ENCODE peak calls at places on chromosome 10, in five cellular contexts. G is K562, Q is A549, D is IMR-90, E is GM12878. I is an unnamed sample.
A peak's percentile ranks its signal among the peaks of the same experiment; 100 is the strongest.

GRCh38 chr10:50275650-50276235 is 24.4 kb upstream of the ASAH2 start:
- DNase-seq in G (peak; percentile 50), Q (peak; percentile 34), D (peak; percentile 7), E (peak; percentile 25), I (peak; percentile 5)

GRCh38 chr10:80506189-80506575 is 31.5 kb upstream of the SH2D4B start:
- DNase-seq in G (no peak), Q (peak; percentile 93), D (peak; percentile 75), E (no peak), I (no peak)

GRCh38 chr10:33680036-33680435 is 345.6 kb upstream of the NRP1 start:
- DNase-seq in G (no peak), Q (no peak), D (no peak), E (no peak), I (no peak)

GRCh38 chr10:113093188-113094113 is 143.4 kb downstream of the TCF7L2 start:
- DNase-seq in G (no peak), Q (peak; percentile 76), D (peak; percentile 77), E (peak; percentile 8), I (no peak)

GRCh38 chr10:112716924-112717348 is 233.1 kb upstream of the TCF7L2 start:
- DNase-seq in G (no peak), Q (peak; percentile 86), D (peak; percentile 72), E (no peak), I (no peak)

GRCh38 chr10:47123889-47124288 is 176.1 kb upstream of the GDF10 start:
- DNase-seq in G (no peak), Q (no peak), D (no peak), E (no peak), I (no peak)

GRCh38 chr10:105207596-105207995 is 566.5 kb downstream of the SORCS3 start:
- DNase-seq in G (no peak), Q (no peak), D (no peak), E (no peak), I (no peak)

GRCh38 chr10:56383806-56384205 is 22.7 kb upstream of the ZWINT start:
- DNase-seq in G (no peak), Q (no peak), D (no peak), E (no peak), I (no peak)

GRCh38 chr10:120581496-120581895 is 124.5 kb downstream of the PLPP4 start:
- DNase-seq in G (peak; percentile 9), Q (no peak), D (no peak), E (no peak), I (no peak)

GRCh38 chr10:60937784-60938654 is 6.0 kb downstream of the RHOBTB1 start:
- DNase-seq in G (no peak), Q (peak; percentile 53), D (peak; percentile 76), E (no peak), I (no peak)

GRCh38 chr10:132448248-132448731 is 51.3 kb downstream of the PWWP2B start:
- DNase-seq in G (peak; percentile 81), Q (peak; percentile 91), D (no peak), E (peak; percentile 30), I (peak; percentile 86)

GRCh38 chr10:24952701-24953349 is 419 bp upstream of the PRTFDC1 start:
- DNase-seq in G (peak; percentile 77), Q (peak; percentile 44), D (peak; percentile 56), E (no peak), I (peak; percentile 87)

GRCh38 chr10:29142516-29143314 is 146.2 kb upstream of the LYZL1 start:
- DNase-seq in G (peak; percentile 31), Q (no peak), D (no peak), E (no peak), I (no peak)

GRCh38 chr10:49502358-49502757 is 36.6 kb downstream of the ERCC6 start:
- DNase-seq in G (no peak), Q (no peak), D (peak; percentile 22), E (no peak), I (no peak)

GRCh38 chr10:60942604-60943269 is 1.2 kb downstream of the RHOBTB1 start:
- DNase-seq in G (peak; percentile 23), Q (peak; percentile 54), D (peak; percentile 31), E (no peak), I (peak; percentile 16)

GRCh38 chr10:51878695-51879094 is 179.3 kb upstream of the CSTF2T start:
- DNase-seq in G (no peak), Q (no peak), D (no peak), E (no peak), I (peak; percentile 33)

GRCh38 chr10:1954339-1954738 is 217.0 kb upstream of the ADARB2 start:
- DNase-seq in G (no peak), Q (no peak), D (no peak), E (no peak), I (no peak)

GRCh38 chr10:17147884-17148494 is 18.4 kb upstream of the CUBN start:
- DNase-seq in G (no peak), Q (no peak), D (peak; percentile 38), E (no peak), I (no peak)

GRCh38 chr10:84404783-84405182 is 76.4 kb downstream of the CCSER2 start:
- DNase-seq in G (no peak), Q (no peak), D (no peak), E (no peak), I (no peak)

GRCh38 chr10:84407390-84408049 is 79.1 kb downstream of the CCSER2 start:
- DNase-seq in G (peak; percentile 9), Q (no peak), D (no peak), E (no peak), I (peak; percentile 16)

GRCh38 chr10:84405662-84406061 is 77.3 kb downstream of the CCSER2 start:
- DNase-seq in G (no peak), Q (no peak), D (peak; percentile 21), E (no peak), I (no peak)

GRCh38 chr10:84401838-84402611 is 73.6 kb downstream of the CCSER2 start:
- DNase-seq in G (no peak), Q (no peak), D (no peak), E (no peak), I (no peak)

GRCh38 chr10:84406592-84406991 is 78.2 kb downstream of the CCSER2 start:
- DNase-seq in G (no peak), Q (no peak), D (no peak), E (no peak), I (no peak)
- TF ChIP-seq RCOR1 in G (no peak), Q (no peak), D (no peak), E (no peak), I (no peak)

GRCh38 chr10:129627442-129627841 is 160.4 kb downstream of the MGMT start:
- DNase-seq in G (no peak), Q (no peak), D (peak; percentile 4), E (no peak), I (no peak)

GRCh38 chr10:129628823-129629222 is 161.8 kb downstream of the MGMT start:
- DNase-seq in G (no peak), Q (no peak), D (no peak), E (no peak), I (no peak)

GRCh38 chr10:129626801-129627434 is 159.9 kb downstream of the MGMT start:
- DNase-seq in G (no peak), Q (no peak), D (peak; percentile 4), E (no peak), I (no peak)

GRCh38 chr10:129624526-129624925 is 157.5 kb downstream of the MGMT start:
- DNase-seq in G (no peak), Q (no peak), D (no peak), E (no peak), I (no peak)

GRCh38 chr10:129626309-129626708 is 159.3 kb downstream of the MGMT start:
- DNase-seq in G (no peak), Q (no peak), D (no peak), E (no peak), I (no peak)
- TF ChIP-seq RCOR1 in G (no peak), Q (no peak), D (no peak), E (no peak), I (no peak)

GRCh38 chr10:95814011-95814727 is 58.2 kb downstream of the ENTPD1 start:
- DNase-seq in G (no peak), Q (no peak), D (peak; percentile 89), E (no peak), I (no peak)
- TF ChIP-seq RCOR1 in G (no peak), Q (no peak), D (no peak), E (no peak), I (no peak)

DNA sequence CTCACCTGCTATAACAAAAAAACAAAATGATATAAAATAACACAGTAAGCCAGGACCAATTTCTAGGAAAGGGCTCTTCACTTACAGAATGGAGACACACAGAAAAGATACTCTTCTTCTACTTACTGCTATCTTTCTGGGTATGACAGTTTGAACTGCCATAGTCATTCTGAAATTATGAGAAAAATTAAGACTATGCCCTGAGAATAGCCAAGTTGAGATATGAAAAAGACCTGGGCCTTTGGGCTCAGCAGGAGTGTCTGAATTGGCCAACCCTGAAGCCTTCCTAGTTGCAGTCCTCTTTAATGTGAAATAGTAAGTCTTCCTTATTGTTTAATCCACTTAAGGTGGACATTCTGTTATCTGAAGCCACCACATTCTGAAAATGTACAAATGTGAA is 519.5 kb downstream of the GRID1 start:
- DNase-seq in G (no peak), Q (no peak), D (no peak), E (no peak), I (no peak)
- TF ChIP-seq RCOR1 in G (no peak), Q (no peak), D (no peak), E (no peak), I (no peak)

GRCh38 chr10:58957517-58957916 is 218.9 kb upstream of the PHYHIPL start:
- DNase-seq in G (no peak), Q (no peak), D (no peak), E (no peak), I (no peak)
- TF ChIP-seq RCOR1 in G (no peak), Q (no peak), D (no peak), E (no peak), I (no peak)

DNA sequence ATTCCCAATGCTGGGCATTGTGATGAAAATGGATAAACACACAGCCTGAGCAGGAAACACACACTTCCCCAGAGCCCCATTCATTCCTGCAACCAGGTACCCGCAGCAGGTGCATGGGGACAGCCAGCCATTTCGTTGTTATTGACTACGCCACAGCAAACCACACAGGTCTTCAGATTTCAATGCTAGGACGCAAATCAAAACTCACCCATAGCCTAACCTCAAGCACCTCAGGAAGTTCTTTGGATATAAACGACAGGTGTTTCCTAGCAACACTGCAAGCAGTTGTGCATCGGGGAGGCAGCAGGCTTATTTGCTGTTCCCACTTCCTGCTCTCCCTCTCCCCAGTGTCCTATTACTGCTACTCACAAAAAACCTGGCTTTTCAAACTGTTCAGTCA is 176.4 kb upstream of the FRMD4A start:
- DNase-seq in G (no peak), Q (no peak), D (no peak), E (no peak), I (no peak)
- TF ChIP-seq RCOR1 in G (no peak), Q (no peak), D (no peak), E (no peak), I (no peak)

GRCh38 chr10:9294132-9294663 is 1239.7 kb downstream of the GATA3 start:
- DNase-seq in G (no peak), Q (no peak), D (no peak), E (no peak), I (no peak)
- TF ChIP-seq RCOR1 in G (no peak), Q (no peak), D (no peak), E (no peak), I (peak; percentile 54)

GRCh38 chr10:63107943-63108437 is 25.1 kb upstream of the NRBF2 start:
- DNase-seq in G (no peak), Q (no peak), D (no peak), E (no peak), I (no peak)

GRCh38 chr10:63103971-63104409 is 29.1 kb upstream of the NRBF2 start:
- DNase-seq in G (peak; percentile 27), Q (no peak), D (no peak), E (no peak), I (no peak)

GRCh38 chr10:63110940-63111339 is 22.2 kb upstream of the NRBF2 start:
- DNase-seq in G (no peak), Q (no peak), D (no peak), E (no peak), I (no peak)

GRCh38 chr10:63105811-63106755 is 27.0 kb upstream of the NRBF2 start:
- DNase-seq in G (no peak), Q (no peak), D (peak; percentile 61), E (no peak), I (no peak)
- TF ChIP-seq RCOR1 in G (no peak), Q (no peak), D (no peak), E (no peak), I (no peak)

I was measured in SK-N-SH.